ENCODE peak calls at places on chromosome 20, in six cellular contexts. G is EH, E is NCI-H1105, S is upper lobe of right lung, I is NCI-H446, H is Calu3. T is an unnamed sample.

GRCh38 chr20:59802471-59803221 is 130.8 kb downstream of the SYCP2 start:
- DNase-seq in G (no peak), E (no peak), S (no peak), I (no peak), H (no peak), T (no peak)

GRCh38 chr20:4342631-4343030 is 327.3 kb upstream of the RNF24 start:
- DNase-seq in G (no peak), E (no peak), S (no peak), I (no peak), H (no peak), T (no peak)

GRCh38 chr20:8454137-8454712 is 322.2 kb downstream of the PLCB1 start:
- DNase-seq in G (peak), E (no peak), S (no peak), I (peak), H (no peak), T (peak)

GRCh38 chr20:6626805-6627204 is 140.7 kb upstream of the BMP2 start:
- DNase-seq in G (no peak), E (no peak), S (no peak), I (no peak), H (no peak), T (no peak)

GRCh38 chr20:5908981-5909380 is 41.4 kb downstream of the TRMT6 start:
- DNase-seq in G (peak), E (no peak), S (no peak), I (no peak), H (no peak), T (no peak)

GRCh38 chr20:10219452-10219791 is 792 bp downstream of the SNAP25 start:
- DNase-seq in G (peak), E (peak), S (peak), I (peak), H (peak), T (peak)

GRCh38 chr20:46458891-46459750 is 52.7 kb upstream of the ELMO2 start:
- DNase-seq in G (peak), E (peak), S (peak), I (no peak), H (peak), T (peak)

GRCh38 chr20:47019106-47019824 is 124.6 kb downstream of the EYA2 start:
- DNase-seq in G (peak), E (no peak), S (no peak), I (no peak), H (no peak), T (no peak)

GRCh38 chr20:49450281-49450707 is 32.2 kb downstream of the KCNB1 start:
- DNase-seq in G (no peak), E (peak), S (no peak), I (no peak), H (no peak), T (no peak)

GRCh38 chr20:32648761-32649615 is 24.8 kb downstream of the C20orf203 start:
- DNase-seq in G (no peak), E (no peak), S (no peak), I (no peak), H (no peak), T (no peak)